ENCODE peak calls at places on chromosome 3, in ten cellular contexts. I, Y, X, S, M, T, O, C, H and K are unnamed samples.

GRCh38 chr3:28077566-28077965 is 163.9 kb upstream of the CMC1 start:
- DNase-seq in I (peak; percentile 52), Y (peak; percentile 15), X (no peak), S (no peak), M (peak; percentile 56), T (no peak), O (peak; percentile 4), C (peak; percentile 20), H (no peak), K (no peak)

GRCh38 chr3:63961891-63962290 is 49.7 kb upstream of the SCAANT1 start:
- DNase-seq in I (no peak), Y (no peak), X (no peak), S (no peak), M (peak; percentile 59), T (no peak), O (peak; percentile 62), C (no peak), H (no peak), K (no peak)

GRCh38 chr3:124812291-124813265 is 74.6 kb downstream of the ITGB5 start:
- DNase-seq in I (no peak), Y (peak; percentile 95), X (no peak), S (no peak), M (peak; percentile 100), T (peak; percentile 99), O (peak; percentile 90), C (peak; percentile 97), H (no peak), K (no peak)

GRCh38 chr3:112167758-112168157 is 34.7 kb upstream of the GCSAM start:
- DNase-seq in I (no peak), Y (no peak), X (no peak), S (no peak), M (no peak), T (no peak), O (no peak), C (no peak), H (no peak), K (no peak)

GRCh38 chr3:60080648-60081047 is 1030.8 kb upstream of the CFAP20DC start:
- DNase-seq in I (no peak), Y (no peak), X (no peak), S (no peak), M (no peak), T (no peak), O (no peak), C (no peak), H (no peak), K (peak; percentile 38)

GRCh38 chr3:58532794-58533220 is 4.2 kb downstream of the ACOX2 start:
- DNase-seq in I (peak; percentile 77), Y (peak; percentile 35), X (peak; percentile 85), S (no peak), M (peak; percentile 67), T (no peak), O (peak; percentile 68), C (peak; percentile 51), H (peak; percentile 46), K (peak; percentile 81)

GRCh38 chr3:159865042-159865579 is 123.5 kb upstream of the IL12A start:
- DNase-seq in I (no peak), Y (peak; percentile 76), X (no peak), S (no peak), M (peak; percentile 66), T (no peak), O (no peak), C (peak; percentile 28), H (no peak), K (no peak)

GRCh38 chr3:127064391-127065137 is 81.6 kb downstream of the PLXNA1 start:
- DNase-seq in I (no peak), Y (no peak), X (no peak), S (no peak), M (peak; percentile 84), T (no peak), O (peak; percentile 37), C (peak; percentile 31), H (no peak), K (no peak)

GRCh38 chr3:141229132-141229531 is 2.5 kb upstream of the PXYLP1 start:
- DNase-seq in I (no peak), Y (no peak), X (no peak), S (no peak), M (no peak), T (no peak), O (peak; percentile 59), C (no peak), H (no peak), K (peak; percentile 61)

GRCh38 chr3:188185717-188186236 is 31.8 kb downstream of the LPP start:
- DNase-seq in I (no peak), Y (no peak), X (no peak), S (no peak), M (no peak), T (no peak), O (peak; percentile 86), C (no peak), H (no peak), K (peak; percentile 39)

GRCh38 chr3:153768559-153769469 is 352.4 kb upstream of the ARHGEF26 start:
- DNase-seq in I (peak; percentile 44), Y (peak; percentile 23), X (peak; percentile 55), S (no peak), M (peak; percentile 72), T (no peak), O (peak; percentile 72), C (peak; percentile 41), H (peak; percentile 6), K (peak; percentile 44)

GRCh38 chr3:172256101-172256687 is 192.1 kb downstream of the GHSR start:
- DNase-seq in I (no peak), Y (peak; percentile 41), X (no peak), S (no peak), M (peak; percentile 78), T (peak; percentile 39), O (no peak), C (peak; percentile 77), H (no peak), K (no peak)

GRCh38 chr3:11273945-11274344 is 1.7 kb downstream of the ATG7 start:
- DNase-seq in I (no peak), Y (no peak), X (no peak), S (no peak), M (no peak), T (no peak), O (no peak), C (no peak), H (no peak), K (no peak)

GRCh38 chr3:13555753-13556152 is 6.8 kb downstream of the FBLN2 start:
- DNase-seq in I (no peak), Y (no peak), X (no peak), S (no peak), M (no peak), T (no peak), O (no peak), C (no peak), H (no peak), K (no peak)

GRCh38 chr3:45896956-45897355 is 10.6 kb downstream of the CCR9 start:
- DNase-seq in I (no peak), Y (no peak), X (no peak), S (no peak), M (peak; percentile 34), T (peak; percentile 44), O (no peak), C (peak; percentile 4), H (no peak), K (no peak)

GRCh38 chr3:142077859-142078500 is 71.4 kb downstream of the TFDP2 start:
- DNase-seq in I (no peak), Y (no peak), X (no peak), S (no peak), M (no peak), T (no peak), O (peak; percentile 93), C (no peak), H (no peak), K (no peak)

GRCh38 chr3:146227486-146227885 is 23.4 kb downstream of the PLSCR4 start:
- DNase-seq in I (no peak), Y (no peak), X (no peak), S (no peak), M (no peak), T (no peak), O (no peak), C (no peak), H (no peak), K (no peak)

GRCh38 chr3:42515976-42516375 is 13.5 kb downstream of the VIPR1 start:
- DNase-seq in I (no peak), Y (no peak), X (no peak), S (no peak), M (no peak), T (no peak), O (no peak), C (no peak), H (no peak), K (no peak)

GRCh38 chr3:140765246-140765645 is 87.4 kb downstream of the TRIM42 start:
- DNase-seq in I (no peak), Y (no peak), X (no peak), S (no peak), M (no peak), T (no peak), O (no peak), C (no peak), H (no peak), K (no peak)

GRCh38 chr3:133570139-133570936 is 3.1 kb upstream of the CDV3 start:
- DNase-seq in I (no peak), Y (no peak), X (peak; percentile 37), S (no peak), M (peak; percentile 55), T (peak; percentile 49), O (no peak), C (peak; percentile 56), H (no peak), K (no peak)

GRCh38 chr3:64329037-64329436 is 103.8 kb upstream of the PRICKLE2 start:
- DNase-seq in I (no peak), Y (no peak), X (no peak), S (no peak), M (no peak), T (no peak), O (peak; percentile 32), C (no peak), H (no peak), K (no peak)

GRCh38 chr3:194494951-194495374 is 8.2 kb upstream of the ATP13A3 start:
- DNase-seq in I (no peak), Y (no peak), X (no peak), S (no peak), M (peak; percentile 37), T (no peak), O (no peak), C (no peak), H (no peak), K (no peak)

GRCh38 chr3:151795276-151795675 is 18.6 kb upstream of the AADAC start:
- DNase-seq in I (no peak), Y (peak; percentile 54), X (no peak), S (no peak), M (peak; percentile 91), T (peak; percentile 52), O (no peak), C (peak; percentile 36), H (no peak), K (no peak)

GRCh38 chr3:182490601-182491485 is 302.5 kb upstream of the ATP11B start:
- DNase-seq in I (no peak), Y (no peak), X (no peak), S (no peak), M (peak; percentile 6), T (no peak), O (peak; percentile 85), C (no peak), H (no peak), K (no peak)

GRCh38 chr3:186369217-186369616 is 7.2 kb upstream of the DGKG start:
- DNase-seq in I (no peak), Y (no peak), X (no peak), S (no peak), M (no peak), T (no peak), O (no peak), C (no peak), H (no peak), K (no peak)

GRCh38 chr3:10397879-10398278 is 77.0 kb upstream of the SEC13 start:
- DNase-seq in I (no peak), Y (no peak), X (no peak), S (no peak), M (no peak), T (no peak), O (no peak), C (no peak), H (no peak), K (no peak)

GRCh38 chr3:187767266-187768032 is 22.2 kb upstream of the BCL6 start:
- DNase-seq in I (no peak), Y (peak; percentile 80), X (no peak), S (no peak), M (peak; percentile 96), T (peak; percentile 72), O (no peak), C (no peak), H (no peak), K (no peak)